ENCODE peak calls at places on chromosome 12, in five cellular contexts. W, M, R, G and Y are unnamed samples.

GRCh38 chr12:57803317-57803893 is 15.1 kb downstream of the AVIL start:
- DNase-seq in W (no peak), R (no peak), G (no peak), M (peak; percentile 75), Y (peak; percentile 15)

GRCh38 chr12:66024966-66025365 is 105.6 kb downstream of the LLPH start:
- DNase-seq in M (no peak), R (no peak), G (no peak), W (no peak), Y (no peak)

GRCh38 chr12:3896851-3897351 is 23.7 kb upstream of the PARP11 start:
- DNase-seq in W (no peak), G (no peak), R (no peak), M (no peak), Y (no peak)

GRCh38 chr12:9910716-9911421 is 21.3 kb downstream of the CLEC2A start:
- DNase-seq in W (no peak), G (no peak), R (no peak), M (no peak), Y (no peak)

GRCh38 chr12:64522807-64523206 is 70.9 kb downstream of the TBK1 start:
- DNase-seq in M (no peak), R (no peak), G (no peak), W (no peak), Y (no peak)

GRCh38 chr12:131831635-131832041 is 3.4 kb downstream of the MMP17 start:
- DNase-seq in G (no peak), M (no peak), R (no peak), W (no peak), Y (no peak)

GRCh38 chr12:18749381-18749957 is 11.6 kb downstream of the CAPZA3 start:
- DNase-seq in W (no peak), R (no peak), M (no peak), G (no peak), Y (no peak)

GRCh38 chr12:52022841-52023181 is 16.1 kb downstream of the TAMALIN start:
- DNase-seq in R (no peak), M (peak; percentile 88), W (no peak), G (no peak), Y (no peak)

GRCh38 chr12:115037830-115038229 is 353.9 kb upstream of the TBX3 start:
- DNase-seq in R (no peak), M (no peak), W (no peak), G (no peak), Y (no peak)

GRCh38 chr12:25825494-25825893 is 133.0 kb upstream of the RASSF8 start:
- DNase-seq in W (no peak), M (no peak), G (no peak), R (no peak), Y (no peak)

GRCh38 chr12:92619730-92620684 is 82.8 kb upstream of the PLEKHG7 start:
- DNase-seq in G (no peak), R (no peak), W (no peak), M (no peak), Y (no peak)

GRCh38 chr12:64450711-64451486 is 1.0 kb upstream of the TBK1 start:
- DNase-seq in G (no peak), W (peak; percentile 11), R (no peak), M (peak; percentile 12), Y (no peak)

GRCh38 chr12:124852329-124852831 is 11.3 kb downstream of the SCARB1 start:
- DNase-seq in R (no peak), W (no peak), M (peak; percentile 79), G (no peak), Y (no peak)

GRCh38 chr12:57476162-57476992 is 3.3 kb downstream of the ARHGAP9 start:
- DNase-seq in G (peak; percentile 51), R (peak; percentile 48), M (peak; percentile 66), W (no peak), Y (no peak)

GRCh38 chr12:113664224-113664681 is 192.6 kb upstream of the LHX5 start:
- DNase-seq in G (no peak), M (no peak), R (no peak), W (no peak), Y (no peak)

GRCh38 chr12:49665384-49665783 is 41.8 kb downstream of the FMNL3 start:
- DNase-seq in W (no peak), G (no peak), R (no peak), M (no peak), Y (no peak)

GRCh38 chr12:53115891-53116675 is 12.8 kb downstream of the SOAT2 start:
- DNase-seq in R (no peak), M (no peak), W (no peak), G (no peak), Y (no peak)